ENCODE peak calls at places on chromosomes 12 and 14, in six cellular contexts. One of them, this sample, is unnamed.

GRCh38 chr14:86505808-86506207 is 975.9 kb downstream of the FLRT2 start:
- DNase-seq in ascending aorta: no peak
- DNase-seq in nephron progenitor cell: no peak
- DNase-seq in AG20443: no peak
- DNase-seq in stimulated activated CD8-positive, alpha-beta memory T cell treated with anti-CD3 and anti-CD28 coated beads, Interleukin-2, amount 100 ng/mL, for 1 hour: no peak
- DNase-seq in mucosa of gallbladder: no peak
- DNase-seq in this sample: no peak

GRCh38 chr12:48952691-48953090 is 4.6 kb downstream of the ARF3 start:
- DNase-seq in nephron progenitor cell: no peak
- DNase-seq in stimulated activated CD8-positive, alpha-beta memory T cell treated with anti-CD3 and anti-CD28 coated beads, Interleukin-2, amount 100 ng/mL, for 1 hour: no peak
- DNase-seq in mucosa of gallbladder: no peak
- DNase-seq in AG20443: no peak
- DNase-seq in ascending aorta: no peak
- DNase-seq in this sample: no peak

GRCh38 chr12:67671892-67672291 is 23.3 kb downstream of the DYRK2 start:
- DNase-seq in mucosa of gallbladder: no peak
- DNase-seq in ascending aorta: no peak
- DNase-seq in nephron progenitor cell: no peak
- DNase-seq in AG20443: no peak
- DNase-seq in stimulated activated CD8-positive, alpha-beta memory T cell treated with anti-CD3 and anti-CD28 coated beads, Interleukin-2, amount 100 ng/mL, for 1 hour: no peak
- DNase-seq in this sample: no peak

GRCh38 chr14:71497645-71498086 is 434.6 kb upstream of the RGS6 start:
- DNase-seq in AG20443: no peak
- DNase-seq in mucosa of gallbladder: no peak
- DNase-seq in ascending aorta: no peak
- DNase-seq in nephron progenitor cell: no peak
- DNase-seq in stimulated activated CD8-positive, alpha-beta memory T cell treated with anti-CD3 and anti-CD28 coated beads, Interleukin-2, amount 100 ng/mL, for 1 hour: no peak
- DNase-seq in this sample: no peak

GRCh38 chr12:132428872-132429121 is 61.2 kb upstream of the FBRSL1 start:
- DNase-seq in nephron progenitor cell: no peak
- DNase-seq in stimulated activated CD8-positive, alpha-beta memory T cell treated with anti-CD3 and anti-CD28 coated beads, Interleukin-2, amount 100 ng/mL, for 1 hour: no peak
- DNase-seq in mucosa of gallbladder: no peak
- DNase-seq in ascending aorta: no peak
- DNase-seq in AG20443: no peak
- DNase-seq in this sample: no peak

GRCh38 chr12:116365606-116366455 is 88.3 kb upstream of the MED13L start:
- DNase-seq in nephron progenitor cell: no peak
- DNase-seq in ascending aorta: no peak
- DNase-seq in stimulated activated CD8-positive, alpha-beta memory T cell treated with anti-CD3 and anti-CD28 coated beads, Interleukin-2, amount 100 ng/mL, for 1 hour: no peak
- DNase-seq in mucosa of gallbladder: no peak
- DNase-seq in AG20443: no peak
- DNase-seq in this sample: no peak

GRCh38 chr12:102675672-102676071 is 195.3 kb upstream of the IGF1 start:
- DNase-seq in nephron progenitor cell: no peak
- DNase-seq in AG20443: no peak
- DNase-seq in mucosa of gallbladder: no peak
- DNase-seq in ascending aorta: no peak
- DNase-seq in stimulated activated CD8-positive, alpha-beta memory T cell treated with anti-CD3 and anti-CD28 coated beads, Interleukin-2, amount 100 ng/mL, for 1 hour: no peak
- DNase-seq in this sample: no peak

GRCh38 chr14:67331368-67332125 is 28.1 kb downstream of the ATP6V1D start:
- DNase-seq in nephron progenitor cell: no peak
- DNase-seq in mucosa of gallbladder: no peak
- DNase-seq in ascending aorta: no peak
- DNase-seq in AG20443: peak
- DNase-seq in stimulated activated CD8-positive, alpha-beta memory T cell treated with anti-CD3 and anti-CD28 coated beads, Interleukin-2, amount 100 ng/mL, for 1 hour: no peak
- DNase-seq in this sample: no peak

GRCh38 chr12:79371226-79371625 is 319.5 kb downstream of the PAWR start:
- DNase-seq in mucosa of gallbladder: no peak
- DNase-seq in stimulated activated CD8-positive, alpha-beta memory T cell treated with anti-CD3 and anti-CD28 coated beads, Interleukin-2, amount 100 ng/mL, for 1 hour: no peak
- DNase-seq in nephron progenitor cell: no peak
- DNase-seq in AG20443: no peak
- DNase-seq in ascending aorta: no peak
- DNase-seq in this sample: no peak

GRCh38 chr12:75848533-75848932 is 183.0 kb downstream of the PHLDA1 start:
- DNase-seq in ascending aorta: no peak
- DNase-seq in nephron progenitor cell: no peak
- DNase-seq in AG20443: no peak
- DNase-seq in stimulated activated CD8-positive, alpha-beta memory T cell treated with anti-CD3 and anti-CD28 coated beads, Interleukin-2, amount 100 ng/mL, for 1 hour: no peak
- DNase-seq in mucosa of gallbladder: no peak
- DNase-seq in this sample: no peak

GRCh38 chr14:78356406-78356805 is 186.2 kb downstream of the NRXN3 start:
- DNase-seq in nephron progenitor cell: peak
- DNase-seq in ascending aorta: no peak
- DNase-seq in mucosa of gallbladder: no peak
- DNase-seq in AG20443: no peak
- DNase-seq in stimulated activated CD8-positive, alpha-beta memory T cell treated with anti-CD3 and anti-CD28 coated beads, Interleukin-2, amount 100 ng/mL, for 1 hour: no peak
- DNase-seq in this sample: no peak

GRCh38 chr12:70007687-70008086 is 182.7 kb downstream of the MYRFL start:
- DNase-seq in ascending aorta: no peak
- DNase-seq in mucosa of gallbladder: no peak
- DNase-seq in AG20443: no peak
- DNase-seq in stimulated activated CD8-positive, alpha-beta memory T cell treated with anti-CD3 and anti-CD28 coated beads, Interleukin-2, amount 100 ng/mL, for 1 hour: no peak
- DNase-seq in nephron progenitor cell: no peak
- DNase-seq in this sample: no peak

GRCh38 chr14:100107236-100107635 is 42.0 kb downstream of the EVL start:
- DNase-seq in ascending aorta: no peak
- DNase-seq in nephron progenitor cell: no peak
- DNase-seq in stimulated activated CD8-positive, alpha-beta memory T cell treated with anti-CD3 and anti-CD28 coated beads, Interleukin-2, amount 100 ng/mL, for 1 hour: no peak
- DNase-seq in AG20443: no peak
- DNase-seq in mucosa of gallbladder: no peak
- DNase-seq in this sample: peak

GRCh38 chr12:87848248-87848868 is 180.8 kb downstream of the C12orf50 start:
- DNase-seq in ascending aorta: no peak
- DNase-seq in nephron progenitor cell: peak
- DNase-seq in mucosa of gallbladder: peak
- DNase-seq in AG20443: peak
- DNase-seq in stimulated activated CD8-positive, alpha-beta memory T cell treated with anti-CD3 and anti-CD28 coated beads, Interleukin-2, amount 100 ng/mL, for 1 hour: no peak
- DNase-seq in this sample: no peak

GRCh38 chr14:49173765-49174373 is 412.3 kb downstream of the RPS29 start:
- DNase-seq in nephron progenitor cell: peak
- DNase-seq in stimulated activated CD8-positive, alpha-beta memory T cell treated with anti-CD3 and anti-CD28 coated beads, Interleukin-2, amount 100 ng/mL, for 1 hour: no peak
- DNase-seq in mucosa of gallbladder: peak
- DNase-seq in AG20443: peak
- DNase-seq in ascending aorta: no peak
- DNase-seq in this sample: peak

GRCh38 chr12:26833692-26834168 is 736 bp upstream of the ITPR2 start:
- DNase-seq in ascending aorta: no peak
- DNase-seq in nephron progenitor cell: peak
- DNase-seq in AG20443: peak
- DNase-seq in mucosa of gallbladder: peak
- DNase-seq in stimulated activated CD8-positive, alpha-beta memory T cell treated with anti-CD3 and anti-CD28 coated beads, Interleukin-2, amount 100 ng/mL, for 1 hour: no peak
- DNase-seq in this sample: peak

GRCh38 chr12:110316861-110317260 is 35.8 kb downstream of the ATP2A2 start:
- DNase-seq in mucosa of gallbladder: no peak
- DNase-seq in stimulated activated CD8-positive, alpha-beta memory T cell treated with anti-CD3 and anti-CD28 coated beads, Interleukin-2, amount 100 ng/mL, for 1 hour: no peak
- DNase-seq in ascending aorta: no peak
- DNase-seq in nephron progenitor cell: no peak
- DNase-seq in AG20443: peak
- DNase-seq in this sample: no peak

GRCh38 chr14:45426685-45427282 is 173.8 kb upstream of the MIS18BP1 start:
- DNase-seq in mucosa of gallbladder: no peak
- DNase-seq in stimulated activated CD8-positive, alpha-beta memory T cell treated with anti-CD3 and anti-CD28 coated beads, Interleukin-2, amount 100 ng/mL, for 1 hour: no peak
- DNase-seq in AG20443: peak
- DNase-seq in nephron progenitor cell: peak
- DNase-seq in ascending aorta: no peak
- DNase-seq in this sample: no peak

GRCh38 chr12:104303538-104304151 is at the start of gene EID3:
- DNase-seq in ascending aorta: peak
- DNase-seq in nephron progenitor cell: peak
- DNase-seq in AG20443: peak
- DNase-seq in mucosa of gallbladder: peak
- DNase-seq in stimulated activated CD8-positive, alpha-beta memory T cell treated with anti-CD3 and anti-CD28 coated beads, Interleukin-2, amount 100 ng/mL, for 1 hour: peak
- DNase-seq in this sample: peak

GRCh38 chr12:23217716-23218115 is 592.7 kb downstream of the ETNK1 start:
- DNase-seq in mucosa of gallbladder: no peak
- DNase-seq in ascending aorta: no peak
- DNase-seq in AG20443: no peak
- DNase-seq in stimulated activated CD8-positive, alpha-beta memory T cell treated with anti-CD3 and anti-CD28 coated beads, Interleukin-2, amount 100 ng/mL, for 1 hour: no peak
- DNase-seq in nephron progenitor cell: peak
- DNase-seq in this sample: no peak

GRCh38 chr12:57069522-57069921 is 9.1 kb downstream of the NEMP1 start:
- DNase-seq in mucosa of gallbladder: peak
- DNase-seq in nephron progenitor cell: peak
- DNase-seq in AG20443: peak
- DNase-seq in stimulated activated CD8-positive, alpha-beta memory T cell treated with anti-CD3 and anti-CD28 coated beads, Interleukin-2, amount 100 ng/mL, for 1 hour: no peak
- DNase-seq in ascending aorta: peak
- DNase-seq in this sample: peak

GRCh38 chr12:129614221-129614885 is 289.5 kb downstream of the TMEM132D start:
- DNase-seq in mucosa of gallbladder: no peak
- DNase-seq in stimulated activated CD8-positive, alpha-beta memory T cell treated with anti-CD3 and anti-CD28 coated beads, Interleukin-2, amount 100 ng/mL, for 1 hour: no peak
- DNase-seq in ascending aorta: no peak
- DNase-seq in AG20443: no peak
- DNase-seq in nephron progenitor cell: no peak
- DNase-seq in this sample: no peak

GRCh38 chr12:76018111-76018510 is 13.5 kb downstream of the PHLDA1 start:
- DNase-seq in ascending aorta: no peak
- DNase-seq in nephron progenitor cell: no peak
- DNase-seq in AG20443: no peak
- DNase-seq in stimulated activated CD8-positive, alpha-beta memory T cell treated with anti-CD3 and anti-CD28 coated beads, Interleukin-2, amount 100 ng/mL, for 1 hour: no peak
- DNase-seq in mucosa of gallbladder: no peak
- DNase-seq in this sample: no peak

GRCh38 chr14:105155681-105156413 is 12.7 kb downstream of the JAG2 start:
- DNase-seq in nephron progenitor cell: no peak
- DNase-seq in AG20443: no peak
- DNase-seq in ascending aorta: no peak
- DNase-seq in stimulated activated CD8-positive, alpha-beta memory T cell treated with anti-CD3 and anti-CD28 coated beads, Interleukin-2, amount 100 ng/mL, for 1 hour: no peak
- DNase-seq in mucosa of gallbladder: no peak
- DNase-seq in this sample: no peak

GRCh38 chr12:113587720-113588119 is 116.0 kb upstream of the LHX5 start:
- DNase-seq in mucosa of gallbladder: no peak
- DNase-seq in nephron progenitor cell: no peak
- DNase-seq in stimulated activated CD8-positive, alpha-beta memory T cell treated with anti-CD3 and anti-CD28 coated beads, Interleukin-2, amount 100 ng/mL, for 1 hour: no peak
- DNase-seq in AG20443: no peak
- DNase-seq in ascending aorta: no peak
- DNase-seq in this sample: no peak